ENCODE peak calls at places on chromosomes 2 and 18, in four cellular contexts. H is hepatocyte, R is GM23338, V is OCI-LY7. S is an unnamed sample.

GRCh38 chr2:19137433-19137832 is 221.0 kb downstream of the OSR1 start:
- DNase-seq in V (no peak), H (no peak), R (no peak), S (no peak)

GRCh38 chr2:233329489-233330135 is 22.0 kb downstream of the SAG start:
- DNase-seq in H (no peak), R (peak; percentile 13), V (no peak), S (no peak)

GRCh38 chr18:30094556-30094955 is 948.0 kb downstream of the DSC3 start:
- DNase-seq in H (no peak), R (peak; percentile 49), V (no peak), S (no peak)

GRCh38 chr2:186887107-186888090 is 38.4 kb upstream of the ZSWIM2 start:
- DNase-seq in H (peak; percentile 13), V (no peak), R (no peak), S (no peak)

GRCh38 chr2:230664128-230664527 is 48.5 kb upstream of the CAB39 start:
- DNase-seq in H (no peak), R (no peak), V (no peak), S (no peak)

GRCh38 chr2:8300905-8301304 is 381.0 kb upstream of the ID2 start:
- DNase-seq in R (no peak), V (no peak), H (no peak), S (no peak)

GRCh38 chr2:206190689-206191088 is 31.0 kb downstream of the EEF1B2 start:
- DNase-seq in V (no peak), R (no peak), H (no peak), S (no peak)

GRCh38 chr2:73089270-73090030 is 17.9 kb upstream of the SFXN5 start:
- DNase-seq in H (peak; percentile 91), V (no peak), R (no peak), S (peak; percentile 27)

GRCh38 chr2:112217854-112218253 is 37.0 kb downstream of the ZC3H8 start:
- DNase-seq in R (no peak), H (no peak), V (no peak), S (no peak)

GRCh38 chr18:56532176-56532840 is 106.1 kb downstream of the TXNL1 start:
- DNase-seq in R (no peak), V (no peak), H (no peak), S (no peak)

GRCh38 chr2:159094173-159094737 is 125.8 kb downstream of the TANC1 start:
- DNase-seq in H (peak; percentile 20), V (no peak), R (no peak), S (no peak)

GRCh38 chr2:221504905-221505304 is 67.2 kb downstream of the EPHA4 start:
- DNase-seq in H (no peak), R (no peak), V (no peak), S (no peak)

GRCh38 chr2:45194611-45195010 is 185.4 kb upstream of the SIX2 start:
- DNase-seq in H (no peak), R (no peak), V (no peak), S (no peak)

GRCh38 chr2:23286765-23287155 is 98.2 kb upstream of the KLHL29 start:
- DNase-seq in V (no peak), H (peak; percentile 18), R (no peak), S (no peak)
- TF ChIP-seq EZH2phosphoT487 in V (no peak), H (no peak), R (no peak), S (no peak)

GRCh38 chr18:44678725-44679055 is 2.0 kb upstream of the SETBP1 start:
- DNase-seq in V (no peak), R (no peak), H (no peak), S (no peak)

GRCh38 chr18:44679056-44679911 is 1.4 kb upstream of the SETBP1 start:
- DNase-seq in H (peak; percentile 93), V (peak; percentile 81), R (peak; percentile 81), S (no peak)

GRCh38 chr18:44680271-44681038 is at the start of gene SETBP1:
- DNase-seq in H (peak; percentile 84), V (peak; percentile 45), R (peak; percentile 62), S (no peak)

GRCh38 chr18:44679912-44680270 is 797 bp upstream of the SETBP1 start:
- DNase-seq in H (peak; percentile 77), V (peak; percentile 52), R (peak; percentile 72), S (no peak)

GRCh38 chr18:44677933-44678332 is 2.8 kb upstream of the SETBP1 start:
- DNase-seq in V (no peak), H (no peak), R (no peak), S (no peak)
- H3K4me3 ChIP-seq in V (no peak overlapping the region), H (no peak overlapping the region), R (peak overlapping the region; percentile 93), S (no peak overlapping the region)

GRCh38 chr2:189203177-189203799 is 23.7 kb upstream of the COL5A2 start:
- DNase-seq in R (no peak), V (no peak), H (no peak), S (no peak)

GRCh38 chr2:189204322-189204941 is 24.9 kb upstream of the COL5A2 start:
- DNase-seq in V (no peak), R (no peak), H (no peak), S (peak; percentile 22)

DNA sequence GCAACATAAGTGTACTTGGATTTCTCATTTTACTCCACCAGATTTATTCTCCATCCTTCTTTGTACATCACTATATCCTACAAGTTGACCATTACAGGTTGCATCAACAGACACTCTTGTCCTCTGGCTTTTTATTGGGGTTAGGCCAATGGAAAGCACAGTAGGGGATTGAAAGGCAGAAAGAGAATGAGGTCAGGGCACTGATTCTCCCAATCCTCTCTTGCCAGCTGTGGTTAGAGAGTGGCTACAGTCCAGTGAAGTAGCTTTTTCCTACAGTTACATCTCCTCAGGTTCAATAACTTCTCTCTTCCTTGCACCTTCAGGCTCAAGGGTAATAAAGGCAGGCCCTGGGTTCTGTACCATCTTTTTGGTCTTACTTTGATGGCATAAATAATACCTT is 20.2 kb upstream of the COL5A2 start:
- DNase-seq in H (no peak), R (no peak), V (no peak), S (no peak)
- TF ChIP-seq EZH2phosphoT487 in H (no peak), R (no peak), V (no peak), S (no peak)

DNA sequence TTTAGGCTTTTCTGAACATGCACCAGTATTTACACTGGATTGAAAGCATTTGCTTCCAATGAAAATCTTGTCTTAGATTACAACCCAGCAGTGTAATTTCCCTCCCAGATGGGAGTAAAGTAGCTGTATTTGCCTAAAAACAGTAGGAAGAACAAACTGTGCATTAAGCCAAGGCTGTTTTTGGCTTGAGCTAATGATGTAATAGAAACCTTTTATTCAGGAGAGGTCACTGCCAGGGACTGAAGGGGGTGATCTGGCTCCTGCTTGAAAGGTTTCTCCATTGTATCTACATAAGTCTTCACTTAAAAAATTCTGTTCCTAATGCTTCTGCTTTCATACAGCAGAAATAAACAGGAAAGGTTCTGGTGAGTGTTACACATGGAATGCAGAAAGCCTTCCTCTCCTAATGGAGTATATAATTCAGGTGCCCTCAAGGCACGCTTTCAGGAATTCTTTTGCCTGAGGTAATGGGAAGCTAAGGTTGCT is 74.4 kb downstream of the MEIS1 start:
- DNase-seq in V (no peak), H (no peak), R (peak; percentile 38), S (no peak)
- H3K4me3 ChIP-seq in V (no peak overlapping the region), H (no peak overlapping the region), R (peak overlapping the region; percentile 36), S (no peak overlapping the region)

DNA sequence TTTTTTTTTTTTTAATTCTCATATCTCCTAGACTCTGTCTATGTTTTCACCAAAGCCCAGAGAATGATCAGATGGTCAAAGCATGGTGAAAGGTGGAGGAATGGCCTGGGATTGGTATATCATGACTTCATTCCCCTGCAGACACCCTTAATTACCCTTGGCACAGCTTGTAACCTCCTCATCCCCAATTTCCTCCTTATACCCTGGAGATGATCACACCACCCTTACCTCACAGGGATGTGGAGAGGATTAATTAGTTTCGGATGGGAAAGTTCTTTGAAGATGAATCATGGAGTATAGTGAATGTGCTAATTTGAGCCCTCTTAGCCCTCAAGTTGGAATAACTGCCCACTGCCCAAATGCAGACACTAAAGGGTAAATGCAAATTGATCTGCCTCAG is 138.0 kb upstream of the LYPD6 start:
- DNase-seq in V (no peak), H (no peak), R (no peak), S (no peak)
- TF ChIP-seq EZH2phosphoT487 in V (no peak), H (no peak), R (no peak), S (no peak)

GRCh38 chr18:10463741-10464140 is 9.3 kb downstream of the APCDD1 start:
- DNase-seq in V (no peak), H (no peak), R (no peak), S (no peak)
- H3K4me3 ChIP-seq in V (no peak overlapping the region), H (no peak overlapping the region), R (no peak overlapping the region), S (no peak overlapping the region)

S was measured in HCT116.